ENCODE peak calls at places on chromosomes 11 and 22, in seven cellular contexts. P, A, I, G, M, C and E are unnamed samples.
A peak's percentile ranks its signal among the peaks of the same experiment; 100 is the strongest.

GRCh38 chr22:42646569-42647525 is 2.3 kb downstream of the CYB5R3 start:
- DNase-seq in G (no peak), M (no peak), P (no peak), I (no peak), A (no peak), C (no peak), E (no peak)

GRCh38 chr11:72924568-72925190 is 110.5 kb downstream of the ATG16L2 start:
- DNase-seq in C (no peak), M (peak; percentile 7), P (no peak), A (peak; percentile 57), G (peak; percentile 38), I (no peak), E (peak; percentile 59)

GRCh38 chr22:30182365-30182764 is 64.2 kb downstream of the LIF start:
- DNase-seq in I (no peak), G (peak; percentile 73), P (no peak), A (peak; percentile 52), M (no peak), C (no peak), E (no peak)

GRCh38 chr11:115590254-115590653 is 86.0 kb upstream of the CADM1 start:
- DNase-seq in I (no peak), P (no peak), M (no peak), G (no peak), A (no peak), C (no peak), E (no peak)

GRCh38 chr11:62999649-63000048 is 14.9 kb upstream of the SLC22A6 start:
- DNase-seq in P (no peak), G (no peak), C (no peak), I (no peak), A (no peak), M (no peak), E (no peak)

GRCh38 chr11:12541588-12542151 is 132.6 kb upstream of the TEAD1 start:
- DNase-seq in C (no peak), G (no peak), I (no peak), P (no peak), M (no peak), A (no peak), E (no peak)

GRCh38 chr11:121479355-121479754 is 26.6 kb upstream of the SORL1-AS1 start:
- DNase-seq in A (no peak), C (no peak), P (no peak), M (peak; percentile 95), G (no peak), I (peak; percentile 92), E (no peak)

GRCh38 chr11:30041171-30041570 is 24.3 kb upstream of the KCNA4 start:
- DNase-seq in M (no peak), G (no peak), P (no peak), C (no peak), A (no peak), I (no peak), E (no peak)

GRCh38 chr22:28978158-28978557 is 83.5 kb downstream of the C22orf31 start:
- DNase-seq in I (no peak), A (peak; percentile 54), P (no peak), C (no peak), M (no peak), G (peak; percentile 36), E (no peak)

GRCh38 chr11:11856638-11857037 is 14.9 kb downstream of the USP47 start:
- DNase-seq in P (no peak), A (no peak), C (no peak), M (no peak), I (no peak), G (no peak), E (no peak)

GRCh38 chr22:45999379-45999971 is 22.5 kb upstream of the WNT7B start:
- DNase-seq in P (no peak), G (no peak), I (no peak), C (no peak), M (no peak), A (no peak), E (no peak)

GRCh38 chr11:27087425-27087824 is 46.8 kb downstream of the BBOX1 start:
- DNase-seq in A (peak; percentile 19), G (no peak), I (no peak), P (no peak), C (no peak), M (no peak), E (no peak)

GRCh38 chr11:27084407-27084985 is 43.9 kb downstream of the BBOX1 start:
- DNase-seq in M (no peak), C (peak; percentile 5), P (no peak), G (no peak), I (no peak), A (peak; percentile 30), E (no peak)

GRCh38 chr11:27085115-27085514 is 44.5 kb downstream of the BBOX1 start:
- DNase-seq in G (no peak), M (no peak), I (no peak), P (no peak), A (no peak), C (no peak), E (no peak)

GRCh38 chr11:27083782-27084181 is 43.2 kb downstream of the BBOX1 start:
- DNase-seq in M (no peak), G (no peak), A (no peak), C (no peak), P (no peak), I (no peak), E (no peak)

GRCh38 chr11:27085605-27086004 is 45.0 kb downstream of the BBOX1 start:
- DNase-seq in P (no peak), A (no peak), M (no peak), G (peak; percentile 48), C (no peak), I (no peak), E (no peak)
- H2BK5ac ChIP-seq in P (no peak overlapping the region), A (no peak overlapping the region), M (no peak overlapping the region), G (peak overlapping the region; percentile 93), C (no peak overlapping the region), I (no peak overlapping the region), E (no peak overlapping the region)

GRCh38 chr11:6565988-6566703 is 37.3 kb downstream of the RRP8 start:
- DNase-seq in G (no peak), A (no peak), P (no peak), I (no peak), M (no peak), C (no peak), E (no peak)

GRCh38 chr11:6561288-6561687 is 42.1 kb downstream of the RRP8 start:
- DNase-seq in C (no peak), P (no peak), M (no peak), G (no peak), I (no peak), A (no peak), E (no peak)

GRCh38 chr11:6565325-6565724 is 38.1 kb downstream of the RRP8 start:
- DNase-seq in M (no peak), C (no peak), A (no peak), G (no peak), P (no peak), I (no peak), E (no peak)

GRCh38 chr11:6563121-6563619 is 40.2 kb downstream of the RRP8 start:
- DNase-seq in M (peak; percentile 66), I (no peak), A (no peak), P (no peak), C (no peak), G (no peak), E (peak; percentile 14)

GRCh38 chr11:6563667-6564066 is 39.7 kb downstream of the RRP8 start:
- DNase-seq in I (no peak), A (no peak), P (no peak), G (no peak), C (no peak), M (no peak), E (no peak)
- H4K8ac ChIP-seq in I (no peak overlapping the region), A (no peak overlapping the region), P (no peak overlapping the region), G (no peak overlapping the region), C (no peak overlapping the region), M (no peak overlapping the region), E (no peak overlapping the region)

DNA sequence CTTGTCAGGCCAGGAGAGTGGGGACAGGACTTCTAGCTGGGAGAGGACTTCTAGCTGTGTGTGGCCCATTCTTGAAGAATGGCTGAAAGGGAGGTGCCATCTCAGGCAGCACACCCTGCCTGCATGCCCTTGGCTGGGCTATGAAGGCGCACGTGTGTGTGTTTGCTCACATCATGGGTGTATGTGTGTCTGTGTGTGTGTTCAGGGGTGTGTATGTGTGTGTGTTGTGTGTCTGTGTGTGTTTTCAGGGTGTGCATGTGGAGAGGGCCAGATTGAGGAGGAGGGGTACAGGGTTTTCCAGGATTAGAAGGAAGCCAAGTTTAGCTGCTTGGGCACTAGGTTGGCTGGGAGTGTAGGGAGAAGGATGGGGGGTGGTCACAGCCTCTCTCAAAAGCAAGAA is 16.6 kb downstream of the TP53I11 start:
- DNase-seq in P (no peak), I (no peak), C (no peak), G (no peak), A (no peak), M (no peak), E (no peak)
- H2BK5ac ChIP-seq in P (no peak overlapping the region), I (no peak overlapping the region), C (no peak overlapping the region), G (no peak overlapping the region), A (no peak overlapping the region), M (no peak overlapping the region), E (no peak overlapping the region)

DNA sequence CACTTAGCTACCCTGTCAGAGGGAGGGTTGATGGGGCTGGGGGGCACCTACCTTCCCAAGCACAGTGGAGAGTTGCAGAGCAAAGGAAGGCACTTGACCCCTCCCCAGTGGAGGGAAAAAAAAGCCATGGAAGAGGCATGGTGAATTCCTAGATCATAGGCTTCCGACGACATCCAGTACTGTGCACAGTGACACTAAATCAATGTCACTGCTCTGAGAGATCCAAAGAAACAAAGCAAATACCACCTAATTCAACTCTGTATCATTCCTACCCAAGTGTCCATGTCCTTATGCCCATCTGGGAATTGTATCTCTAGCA is 344.2 kb upstream of the NCAM1 start:
- DNase-seq in G (no peak), A (no peak), I (no peak), C (no peak), M (no peak), P (no peak), E (no peak)
- H4K8ac ChIP-seq in G (no peak overlapping the region), A (no peak overlapping the region), I (no peak overlapping the region), C (no peak overlapping the region), M (no peak overlapping the region), P (no peak overlapping the region), E (no peak overlapping the region)